ENCODE peak calls at places on chromosomes 4 and X, in five cellular contexts. X is amygdala; B is stimulated activated CD8-positive, alpha-beta memory T cell treated with anti-CD3 and anti-CD28 coated beads, Interleukin-7, amount 100 ng/mL, for 24 hours; O is DMS79; W is CD8-positive, alpha-beta T cell. C is an unnamed sample.
A peak's percentile ranks its signal among the peaks of the same experiment; 100 is the strongest.

GRCh38 chr4:128385683-128386304 is 98.2 kb upstream of the PGRMC2 start:
- DNase-seq in X (no peak), B (no peak), O (no peak), W (no peak), C (no peak)

GRCh38 chr4:165709973-165710526 is 163.0 kb upstream of the TLL1 start:
- DNase-seq in X (no peak), B (no peak), O (no peak), W (no peak), C (no peak)

GRCh38 chr4:111399523-111400135 is 745.6 kb upstream of the FAM241A start:
- DNase-seq in X (no peak), B (no peak), O (no peak), W (no peak), C (no peak)

GRCh38 chr4:20194079-20195013 is 57.4 kb upstream of the SLIT2 start:
- DNase-seq in X (no peak), B (no peak), O (no peak), W (no peak), C (no peak)

GRCh38 chr4:71870456-71870855 is 86.6 kb upstream of the GC start:
- DNase-seq in X (no peak), B (no peak), O (no peak), W (no peak), C (no peak)

GRCh38 chrX:24133280-24133679 is 16.2 kb upstream of the ZFX start:
- DNase-seq in X (no peak), B (no peak), O (no peak), W (no peak), C (no peak)

GRCh38 chrX:150688911-150689451 is 4.2 kb upstream of the MTMR1 start:
- DNase-seq in X (no peak), B (no peak), O (no peak), W (no peak), C (no peak)

GRCh38 chrX:69000857-69001256 is 164.4 kb downstream of the PJA1 start:
- DNase-seq in X (no peak), B (no peak), O (no peak), W (no peak), C (no peak)

GRCh38 chrX:130299279-130300009 is 30.7 kb upstream of the ZNF280C start:
- DNase-seq in X (no peak), B (no peak), O (peak; percentile 45), W (no peak), C (no peak)

GRCh38 chr4:154349829-154350228 is 141.8 kb downstream of the DCHS2 start:
- DNase-seq in X (no peak), B (no peak), O (no peak), W (no peak), C (no peak)

GRCh38 chr4:183600189-183600685 is 58.7 kb downstream of the RWDD4 start:
- DNase-seq in X (no peak), B (no peak), O (no peak), W (peak; percentile 30), C (no peak)

GRCh38 chr4:38948551-38948950 is 80.9 kb downstream of the FAM114A1 start:
- DNase-seq in X (peak; percentile 1), B (no peak), O (no peak), W (no peak), C (no peak)

GRCh38 chrX:69097451-69098236 is 67.6 kb downstream of the PJA1 start:
- DNase-seq in X (no peak), B (no peak), O (no peak), W (no peak), C (no peak)

GRCh38 chrX:103845165-103845653 is 13.2 kb upstream of the RAB9B start:
- DNase-seq in X (peak; percentile 11), B (peak; percentile 29), O (peak; percentile 6), W (peak; percentile 20), C (peak; percentile 19)

GRCh38 chrX:130285069-130285620 is 16.4 kb upstream of the ZNF280C start:
- DNase-seq in X (no peak), B (no peak), O (no peak), W (no peak), C (no peak)

GRCh38 chr4:94277539-94277938 is 65.1 kb downstream of the HPGDS start:
- DNase-seq in X (no peak), B (no peak), O (no peak), W (no peak), C (no peak)

GRCh38 chr4:179625391-179625790 is 2183.2 kb upstream of the AGA start:
- DNase-seq in X (no peak), B (no peak), O (no peak), W (no peak), C (no peak)

GRCh38 chr4:43682551-43682950 is 766.1 kb downstream of the KCTD8 start:
- DNase-seq in X (no peak), B (no peak), O (no peak), W (no peak), C (no peak)

C was measured in progenitor cell of endocrine pancreas.